ENCODE peak calls at places on chromosome 11, in four cellular contexts. C is GM12891, R is PC-3, K is dorsolateral prefrontal cortex. X is an unnamed sample.

GRCh38 chr11:25939691-25940090 is 392.2 kb upstream of the ANO3 start:
- DNase-seq in C (no peak), R (no peak), K (no peak), X (no peak)

GRCh38 chr11:10902301-10902700 is 44.4 kb upstream of the ZBED5 start:
- DNase-seq in C (no peak), R (peak; percentile 27), K (no peak), X (no peak)

GRCh38 chr11:22472306-22472705 is 134.1 kb downstream of the SLC17A6 start:
- DNase-seq in C (no peak), R (peak; percentile 51), K (no peak), X (no peak)

GRCh38 chr11:62444271-62444833 is 25.5 kb downstream of the SCGB1A1 start:
- DNase-seq in C (no peak), R (no peak), K (peak; percentile 75), X (peak; percentile 57)

GRCh38 chr11:2215561-2216399 is 44.2 kb upstream of the TH start:
- DNase-seq in C (no peak), R (no peak), K (no peak), X (peak; percentile 13)

GRCh38 chr11:112962854-112963367 is 1.7 kb downstream of the NCAM1 start:
- DNase-seq in C (peak; percentile 5), R (no peak), K (peak; percentile 90), X (peak; percentile 12)

GRCh38 chr11:289706-290620 is 1.0 kb downstream of the PGGHG start:
- DNase-seq in C (no peak), R (no peak), K (peak; percentile 40), X (no peak)

GRCh38 chr11:40316171-40316570 is 1143.3 kb downstream of the LRRC4C start:
- DNase-seq in C (no peak), R (no peak), K (no peak), X (no peak)

GRCh38 chr11:10899542-10899830 is 41.6 kb upstream of the ZBED5 start:
- DNase-seq in C (no peak), R (no peak), K (no peak), X (no peak)

GRCh38 chr11:1875093-1875785 is 16.5 kb downstream of the PRR33 start:
- DNase-seq in C (peak; percentile 17), R (no peak), K (peak; percentile 35), X (no peak)

X was measured in GM10248.